ENCODE peak calls at places on chromosome 9, in nine cellular contexts. Y is AG09319; W is NCI-H2081; O is KBM-7; T is glomerular endothelial cell; P is COLO829; U is stimulated activated naive CD8-positive, alpha-beta T cell treated with anti-CD3 and anti-CD28 coated beads, Interleukin-15, amount 100 ng/mL, for 72 hours; Q is mammary epithelial cell; G is lower leg skin. V is an unnamed sample.
A peak's percentile ranks its signal among the peaks of the same experiment; 100 is the strongest.

GRCh38 chr9:33453286-33453882 is 6.0 kb upstream of the AQP3 start:
- DNase-seq in Y (no peak), G (no peak), P (no peak), W (no peak), U (peak; percentile 22), O (no peak), T (no peak), Q (no peak), V (no peak)

GRCh38 chr9:37033141-37033540 is 927 bp downstream of the PAX5 start:
- DNase-seq in Y (no peak), W (no peak), P (no peak), G (no peak), U (no peak), O (no peak), T (no peak), Q (no peak), V (no peak)

GRCh38 chr9:129237195-129237611 is 59.1 kb upstream of the IER5L start:
- DNase-seq in O (peak; percentile 67), G (no peak), W (no peak), Q (peak; percentile 21), T (no peak), P (peak; percentile 35), U (peak; percentile 56), Y (no peak), V (peak; percentile 46)

GRCh38 chr9:36677611-36678010 is 104.9 kb downstream of the MELK start:
- DNase-seq in G (no peak), Q (no peak), Y (no peak), W (peak; percentile 10), U (no peak), T (no peak), O (no peak), P (peak; percentile 44), V (no peak)

GRCh38 chr9:110950041-110950645 is 88.1 kb downstream of the LPAR1 start:
- DNase-seq in G (no peak), Q (no peak), O (no peak), Y (no peak), U (no peak), P (no peak), T (no peak), W (no peak), V (no peak)

GRCh38 chr9:16146661-16147060 is 593.8 kb downstream of the CCDC171 start:
- DNase-seq in Q (no peak), T (no peak), U (no peak), O (peak; percentile 22), Y (no peak), P (no peak), W (no peak), G (peak; percentile 28), V (no peak)

GRCh38 chr9:128275198-128276007 is at the start of gene GOLGA2:
- DNase-seq in W (no peak), Y (no peak), O (no peak), Q (no peak), G (peak; percentile 89), U (no peak), T (no peak), P (peak; percentile 31), V (no peak)

GRCh38 chr9:111399772-111400563 is 69.9 kb upstream of the OR2K2 start:
- DNase-seq in Y (no peak), W (peak; percentile 25), U (no peak), O (peak; percentile 27), T (no peak), P (no peak), G (no peak), Q (peak; percentile 56), V (no peak)

GRCh38 chr9:97889941-97890557 is 32.3 kb downstream of the TRMO start:
- DNase-seq in W (no peak), Y (no peak), P (peak; percentile 68), O (peak; percentile 60), G (no peak), T (no peak), Q (no peak), U (peak; percentile 55), V (peak; percentile 58)

GRCh38 chr9:88818495-88819201 is 172.6 kb upstream of the S1PR3 start:
- DNase-seq in P (no peak), Y (no peak), T (no peak), Q (peak; percentile 51), U (no peak), G (no peak), W (no peak), O (no peak), V (no peak)

GRCh38 chr9:69542942-69543704 is 129.0 kb downstream of the APBA1 start:
- DNase-seq in W (peak; percentile 54), Y (no peak), G (no peak), U (no peak), O (no peak), P (no peak), T (no peak), Q (no peak), V (no peak)

GRCh38 chr9:749712-750111 is 91.8 kb upstream of the DMRT1 start:
- DNase-seq in G (no peak), U (peak; percentile 48), Y (no peak), P (no peak), O (peak; percentile 56), W (no peak), T (no peak), Q (peak; percentile 21), V (peak; percentile 1)

GRCh38 chr9:20684865-20685696 is 1.0 kb downstream of the FOCAD start:
- DNase-seq in O (peak; percentile 40), Y (peak; percentile 18), G (no peak), U (no peak), Q (peak; percentile 69), W (peak; percentile 47), T (peak; percentile 77), P (peak; percentile 2), V (no peak)

GRCh38 chr9:87109851-87110250 is 162.5 kb upstream of the GAS1 start:
- DNase-seq in Q (peak; percentile 54), U (no peak), T (no peak), O (no peak), W (no peak), G (no peak), Y (no peak), P (no peak), V (no peak)

GRCh38 chr9:4417578-4418325 is 72.5 kb upstream of the SLC1A1 start:
- DNase-seq in G (no peak), T (no peak), P (no peak), Q (peak; percentile 54), U (no peak), W (no peak), Y (no peak), O (no peak), V (no peak)

GRCh38 chr9:101403886-101404285 is 5.2 kb downstream of the ZNF189 start:
- DNase-seq in T (no peak), O (no peak), P (no peak), Y (no peak), U (no peak), W (no peak), G (no peak), Q (no peak), V (no peak)

GRCh38 chr9:89375181-89375760 is 57.0 kb downstream of the SECISBP2 start:
- DNase-seq in W (peak; percentile 56), P (no peak), Q (no peak), Y (no peak), O (peak; percentile 83), T (no peak), U (no peak), G (no peak), V (no peak)

GRCh38 chr9:114051281-114051680 is 26.8 kb downstream of the AMBP start:
- DNase-seq in G (no peak), T (no peak), Y (no peak), U (no peak), W (no peak), O (no peak), P (no peak), Q (no peak), V (no peak)

GRCh38 chr9:104923289-104923688 is 4.7 kb downstream of the ABCA1 start:
- DNase-seq in U (no peak), W (no peak), G (no peak), O (no peak), P (no peak), Y (peak; percentile 65), T (no peak), Q (no peak), V (no peak)

GRCh38 chr9:136860933-136861873 is 4.9 kb downstream of the EDF1 start:
- DNase-seq in G (no peak), Q (no peak), U (peak; percentile 8), P (no peak), O (no peak), W (no peak), T (no peak), Y (no peak), V (no peak)

GRCh38 chr9:97598461-97599288 is 34.5 kb downstream of the TSTD2 start:
- DNase-seq in G (peak; percentile 90), W (peak; percentile 71), T (peak; percentile 55), Q (peak; percentile 56), P (peak; percentile 75), U (peak; percentile 70), Y (peak; percentile 64), O (peak; percentile 85), V (peak; percentile 33)

GRCh38 chr9:88661759-88662158 is 126.8 kb downstream of the NXNL2 start:
- DNase-seq in T (no peak), G (no peak), W (no peak), Q (peak; percentile 14), P (no peak), Y (no peak), U (no peak), O (no peak), V (no peak)

GRCh38 chr9:131758972-131759647 is 19.2 kb upstream of the RAPGEF1 start:
- DNase-seq in P (no peak), Y (no peak), T (no peak), U (no peak), G (no peak), Q (peak; percentile 46), W (peak; percentile 35), O (no peak), V (no peak)

GRCh38 chr9:86184125-86184524 is 75.3 kb downstream of the C9orf153 start:
- DNase-seq in T (no peak), G (no peak), W (no peak), P (no peak), O (no peak), Y (no peak), Q (no peak), U (no peak), V (no peak)

GRCh38 chr9:18668944-18669343 is 195.0 kb downstream of the ADAMTSL1 start:
- DNase-seq in W (peak; percentile 52), G (no peak), T (no peak), Y (no peak), O (no peak), U (no peak), Q (no peak), P (no peak), V (no peak)

GRCh38 chr9:115999498-115999897 is 154.1 kb upstream of the PAPPA start:
- DNase-seq in W (no peak), O (no peak), T (no peak), G (no peak), Q (no peak), U (no peak), Y (no peak), P (no peak), V (no peak)

GRCh38 chr9:38043931-38044623 is 24.9 kb downstream of the SHB start:
- DNase-seq in W (peak; percentile 20), Y (no peak), O (no peak), U (no peak), P (no peak), T (no peak), G (no peak), Q (no peak), V (no peak)

GRCh38 chr9:109452761-109453160 is 45.3 kb downstream of the PTPN3 start:
- DNase-seq in G (no peak), Q (peak; percentile 80), T (no peak), Y (no peak), W (no peak), O (no peak), U (no peak), P (no peak), V (no peak)

GRCh38 chr9:108546223-108546622 is 309.6 kb downstream of the ACTL7B start:
- DNase-seq in W (no peak), Q (no peak), G (no peak), P (no peak), U (no peak), T (no peak), O (no peak), Y (no peak), V (no peak)

GRCh38 chr9:134551176-134551575 is 90.4 kb upstream of the COL5A1 start:
- DNase-seq in O (no peak), T (no peak), W (no peak), Y (no peak), Q (no peak), G (no peak), U (no peak), P (no peak), V (no peak)

GRCh38 chr9:122347348-122348287 is 23.2 kb upstream of the PTGS1 start:
- DNase-seq in W (no peak), G (no peak), T (no peak), Q (peak; percentile 50), O (no peak), U (no peak), P (peak; percentile 71), Y (no peak), V (no peak)

V was measured in stimulated activated naive CD4-positive, alpha-beta T cell.